ENCODE peak calls at places on chromosomes 11 and 22, in seven cellular contexts. Q is MCF 10A, J is tibial artery, O is PC-9, V is EL, P is left ventricle myocardium inferior, E is lower leg skin. H is an unnamed sample.

GRCh38 chr11:47415949-47416472 is 7.6 kb downstream of the SLC39A13 start:
- DNase-seq in E (peak; percentile 94), Q (peak; percentile 92), P (peak; percentile 86), O (peak; percentile 93), J (peak; percentile 96), V (peak; percentile 98), H (peak; percentile 43)

GRCh38 chr22:30435674-30436126 is 10.1 kb downstream of the MTFP1 start:
- DNase-seq in V (no peak), P (no peak), E (peak; percentile 89), O (no peak), J (no peak), Q (no peak), H (no peak)

GRCh38 chr11:10117709-10118341 is 176.2 kb downstream of the SBF2 start:
- DNase-seq in J (no peak), Q (peak; percentile 27), V (peak; percentile 49), P (no peak), O (no peak), E (no peak), H (no peak)

GRCh38 chr11:12682730-12683500 is 8.7 kb downstream of the TEAD1 start:
- DNase-seq in J (no peak), V (no peak), O (no peak), Q (no peak), E (no peak), P (no peak), H (no peak)

GRCh38 chr11:118156531-118157185 is 4.0 kb upstream of the SCN4B start:
- DNase-seq in J (no peak), P (no peak), E (no peak), O (no peak), V (no peak), Q (no peak), H (peak; percentile 74)

GRCh38 chr11:133007020-133007584 is 525.2 kb downstream of the OPCML start:
- DNase-seq in Q (no peak), J (no peak), P (no peak), E (no peak), V (no peak), O (no peak), H (no peak)

GRCh38 chr22:29706493-29706892 is 13.3 kb upstream of the CABP7 start:
- DNase-seq in Q (no peak), E (no peak), P (no peak), J (no peak), V (no peak), O (no peak), H (peak; percentile 69)

GRCh38 chr11:78331711-78332110 is 85.9 kb downstream of the GAB2 start:
- DNase-seq in P (no peak), J (no peak), E (no peak), Q (no peak), O (no peak), V (no peak), H (no peak)

GRCh38 chr22:20868225-20868944 is 9.6 kb downstream of the SNAP29 start:
- DNase-seq in E (no peak), J (no peak), V (no peak), P (no peak), Q (no peak), O (no peak), H (no peak)

GRCh38 chr22:36736701-36737320 is 33.3 kb upstream of the CACNG2 start:
- DNase-seq in Q (no peak), E (peak; percentile 54), V (no peak), J (peak; percentile 42), P (no peak), O (no peak), H (no peak)

GRCh38 chr22:22005945-22006595 is 23.5 kb upstream of the TOP3B start:
- DNase-seq in E (peak; percentile 12), P (no peak), J (no peak), O (no peak), Q (no peak), V (no peak), H (no peak)

GRCh38 chr11:64131657-64132387 is 34.1 kb downstream of the MACROD1 start:
- DNase-seq in Q (no peak), O (no peak), V (no peak), P (no peak), J (no peak), E (no peak), H (no peak)

GRCh38 chr11:96130061-96130460 is 206.2 kb upstream of the MTMR2 start:
- DNase-seq in O (no peak), V (no peak), P (no peak), E (no peak), J (no peak), Q (no peak), H (no peak)

GRCh38 chr11:75201771-75202170 is 38.8 kb upstream of the TPBGL start:
- DNase-seq in E (peak; percentile 8), Q (no peak), J (no peak), V (no peak), O (no peak), P (no peak), H (peak; percentile 38)

GRCh38 chr11:31968774-31969433 is 122.0 kb upstream of the RCN1 start:
- DNase-seq in J (no peak), E (no peak), O (no peak), P (no peak), Q (peak; percentile 59), V (peak; percentile 82), H (no peak)